ENCODE peak calls at places on chromosome 10, in eight cellular contexts. A is fibroblast of lung; Q is mammary epithelial cell; X is CD4-positive, CD25-positive, alpha-beta regulatory T cell; W is right cardiac atrium; D is heart left ventricle; L is lung; P is IMR-90. V is an unnamed sample. For H3K9me3 and H3K4me1, the result is how much of the 10 kb centered on the place peaks cover.

GRCh38 chr10:35447693-35448407 is 111.5 kb downstream of the CCNY start:
- DNase-seq in A (peak), Q (peak), X (peak), W (no peak), D (no peak), L (no peak), P (peak), V (peak)

GRCh38 chr10:60919551-60919950 is 24.4 kb downstream of the RHOBTB1 start:
- DNase-seq in A (no peak), Q (no peak), X (no peak), W (no peak), D (no peak), L (no peak), P (no peak), V (no peak)

GRCh38 chr10:49164587-49165188 is 23.5 kb downstream of the TMEM273 start:
- DNase-seq in A (peak), Q (peak), X (no peak), W (no peak), D (no peak), L (no peak), P (peak), V (peak)

GRCh38 chr10:62842983-62843382 is 26.8 kb upstream of the EGR2 start:
- DNase-seq in A (no peak), Q (no peak), X (no peak), W (no peak), D (no peak), L (no peak), P (no peak), V (no peak)

GRCh38 chr10:49751636-49752510 is 10.2 kb downstream of the OGDHL start:
- DNase-seq in A (no peak), Q (no peak), X (no peak), W (no peak), D (no peak), L (no peak), P (no peak), V (no peak)

GRCh38 chr10:6621536-6621935 is 41.5 kb upstream of the PRKCQ start:
- DNase-seq in A (no peak), Q (peak), X (no peak), W (no peak), D (no peak), L (no peak), P (peak), V (no peak)

GRCh38 chr10:33483124-33483794 is 148.8 kb upstream of the NRP1 start:
- DNase-seq in A (no peak), Q (no peak), X (no peak), W (no peak), D (no peak), L (no peak), P (peak), V (peak)

GRCh38 chr10:1401056-1401965 is 336.0 kb downstream of the ADARB2 start:
- DNase-seq in A (no peak), Q (no peak), X (no peak), W (no peak), D (no peak), L (no peak), P (no peak), V (peak)

GRCh38 chr10:6333086-6333485 is 130.4 kb downstream of the PFKFB3 start:
- DNase-seq in A (no peak), Q (no peak), X (no peak), W (no peak), D (no peak), L (no peak), P (no peak), V (no peak)

GRCh38 chr10:80187060-80187459 is 18.3 kb downstream of the ANXA11 start:
- DNase-seq in A (no peak), Q (no peak), X (no peak), W (no peak), D (no peak), L (no peak), P (no peak), V (no peak)

GRCh38 chr10:75446508-75446907 is 15.1 kb downstream of the LRMDA start:
- DNase-seq in A (no peak), Q (no peak), X (no peak), W (no peak), D (no peak), L (no peak), P (no peak), V (no peak)

GRCh38 chr10:115125505-115125904 is 32.3 kb downstream of the ATRNL1 start:
- DNase-seq in A (no peak), Q (no peak), X (no peak), W (no peak), D (no peak), L (no peak), P (no peak), V (no peak)

DNA sequence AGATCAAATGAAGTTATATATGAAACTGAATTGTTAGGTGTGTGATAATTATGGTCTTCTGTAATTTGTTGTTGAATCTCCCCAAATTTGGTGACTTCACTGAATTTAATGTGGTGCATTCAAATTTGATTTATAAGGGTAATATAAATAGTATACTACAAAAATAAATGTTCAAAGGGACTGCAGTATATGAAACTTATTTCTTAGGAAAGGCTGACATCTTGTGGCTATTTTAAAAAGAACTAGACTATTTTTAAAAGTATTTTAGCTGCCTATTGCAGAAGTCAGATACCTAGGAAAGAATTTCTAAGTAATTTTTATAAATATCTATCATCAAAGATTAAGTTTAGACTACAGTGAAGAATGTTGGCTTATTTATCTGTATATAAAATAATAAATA is 36.6 kb downstream of the ATRNL1 start:
- DNase-seq in A (peak), Q (peak), X (peak), W (no peak), D (no peak), L (no peak), P (peak), V (peak)
- H3K9me3 ChIP-seq in A (under half), Q (under half), X (under half), W (under half), D (under half), L (under half), P (under half), V (under half)

GRCh38 chr10:108597657-108598319 is 1325.5 kb downstream of the XPNPEP1 start:
- DNase-seq in A (no peak), Q (no peak), X (no peak), W (no peak), D (no peak), L (no peak), P (no peak), V (peak)

GRCh38 chr10:108598831-108599230 is 1324.5 kb downstream of the XPNPEP1 start:
- DNase-seq in A (no peak), Q (no peak), X (no peak), W (no peak), D (no peak), L (no peak), P (no peak), V (no peak)

GRCh38 chr10:108601856-108602255 is 1321.5 kb downstream of the XPNPEP1 start:
- DNase-seq in A (no peak), Q (peak), X (no peak), W (no peak), D (no peak), L (no peak), P (no peak), V (no peak)

GRCh38 chr10:108597031-108597430 is 1326.3 kb downstream of the XPNPEP1 start:
- DNase-seq in A (peak), Q (no peak), X (no peak), W (no peak), D (no peak), L (no peak), P (no peak), V (no peak)

DNA sequence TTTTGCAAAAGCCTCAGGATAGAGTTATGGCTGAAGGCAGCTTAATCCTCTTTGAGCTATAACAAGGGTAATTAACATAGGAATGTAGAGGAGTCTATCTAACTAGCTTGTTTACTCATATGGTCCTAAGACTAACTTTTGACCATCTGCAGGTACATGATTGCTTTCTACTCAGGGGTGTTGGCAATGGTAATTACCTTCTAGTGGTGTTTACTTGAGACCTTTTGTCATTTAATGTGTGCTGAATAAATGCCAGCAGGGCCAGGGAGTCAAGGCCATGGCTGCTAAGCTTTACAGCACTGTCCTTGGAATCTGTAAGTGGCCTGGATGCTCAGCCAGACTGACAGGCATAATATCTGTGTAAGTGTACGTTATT is 1325.0 kb downstream of the XPNPEP1 start:
- DNase-seq in A (no peak), Q (no peak), X (no peak), W (no peak), D (no peak), L (no peak), P (no peak), V (no peak)
- H3K4me1 ChIP-seq in A (under half), Q (under half), X (under half), W (under half), D (under half), L (under half), P (under half), V (under half)

GRCh38 chr10:131021967-131022366 is 289.6 kb downstream of the TCERG1L start:
- DNase-seq in A (no peak), Q (no peak), X (no peak), W (no peak), D (no peak), L (no peak), P (no peak), V (no peak)
- H3K9me3 ChIP-seq in A (under half), Q (under half), X (under half), W (under half), D (under half), L (under half), P (half or more), V (under half)

GRCh38 chr10:13840036-13840435 is 253.3 kb downstream of the PRPF18 start:
- DNase-seq in A (no peak), Q (no peak), X (no peak), W (no peak), D (no peak), L (no peak), P (no peak), V (no peak)
- H3K4me1 ChIP-seq in A (under half), Q (under half), X (under half), W (under half), D (under half), L (under half), P (under half), V (under half)

GRCh38 chr10:4501306-4501705 is 324.7 kb upstream of the AKR1E2 start:
- DNase-seq in A (no peak), Q (no peak), X (no peak), W (no peak), D (no peak), L (no peak), P (peak), V (no peak)
- H3K9me3 ChIP-seq in A (under half), Q (under half), X (under half), W (under half), D (under half), L (under half), P (under half), V (under half)

GRCh38 chr10:13099666-13100348 is at the start of gene OPTN:
- DNase-seq in A (peak), Q (peak), X (peak), W (peak), D (peak), L (peak), P (peak), V (peak)
- H3K4me1 ChIP-seq in A (under half), Q (under half), X (under half), W (under half), D (under half), L (under half), P (under half), V (under half)

GRCh38 chr10:29223311-29223710 is 65.6 kb upstream of the LYZL1 start:
- DNase-seq in A (no peak), Q (no peak), X (no peak), W (no peak), D (no peak), L (no peak), P (no peak), V (no peak)
- H3K9me3 ChIP-seq in A (under half), Q (under half), X (under half), W (under half), D (under half), L (under half), P (under half), V (under half)

GRCh38 chr10:110040108-110040507 is 32.3 kb downstream of the ADD3 start:
- DNase-seq in A (no peak), Q (no peak), X (no peak), W (no peak), D (no peak), L (no peak), P (no peak), V (no peak)

GRCh38 chr10:110032801-110033723 is 25.3 kb downstream of the ADD3 start:
- DNase-seq in A (peak), Q (no peak), X (no peak), W (no peak), D (no peak), L (no peak), P (no peak), V (no peak)

GRCh38 chr10:110033724-110034235 is 26.0 kb downstream of the ADD3 start:
- DNase-seq in A (no peak), Q (no peak), X (no peak), W (no peak), D (no peak), L (no peak), P (no peak), V (no peak)

GRCh38 chr10:110034596-110034995 is 26.8 kb downstream of the ADD3 start:
- DNase-seq in A (no peak), Q (peak), X (no peak), W (no peak), D (no peak), L (no peak), P (peak), V (no peak)

GRCh38 chr10:110036640-110037039 is 28.9 kb downstream of the ADD3 start:
- DNase-seq in A (no peak), Q (no peak), X (no peak), W (no peak), D (no peak), L (no peak), P (no peak), V (no peak)
- H3K4me1 ChIP-seq in A (under half), Q (under half), X (half or more), W (under half), D (under half), L (under half), P (under half), V (under half)

GRCh38 chr10:131857156-131858117 is 43.4 kb upstream of the PPP2R2D start:
- DNase-seq in A (no peak), Q (no peak), X (no peak), W (no peak), D (no peak), L (no peak), P (no peak), V (no peak)

GRCh38 chr10:131859341-131860020 is 41.3 kb upstream of the PPP2R2D start:
- DNase-seq in A (no peak), Q (no peak), X (no peak), W (no peak), D (no peak), L (no peak), P (no peak), V (no peak)

GRCh38 chr10:131858583-131859340 is 42.0 kb upstream of the PPP2R2D start:
- DNase-seq in A (no peak), Q (no peak), X (no peak), W (no peak), D (no peak), L (no peak), P (no peak), V (no peak)

GRCh38 chr10:131856441-131857094 is 44.2 kb upstream of the PPP2R2D start:
- DNase-seq in A (no peak), Q (no peak), X (no peak), W (no peak), D (no peak), L (no peak), P (no peak), V (no peak)

DNA sequence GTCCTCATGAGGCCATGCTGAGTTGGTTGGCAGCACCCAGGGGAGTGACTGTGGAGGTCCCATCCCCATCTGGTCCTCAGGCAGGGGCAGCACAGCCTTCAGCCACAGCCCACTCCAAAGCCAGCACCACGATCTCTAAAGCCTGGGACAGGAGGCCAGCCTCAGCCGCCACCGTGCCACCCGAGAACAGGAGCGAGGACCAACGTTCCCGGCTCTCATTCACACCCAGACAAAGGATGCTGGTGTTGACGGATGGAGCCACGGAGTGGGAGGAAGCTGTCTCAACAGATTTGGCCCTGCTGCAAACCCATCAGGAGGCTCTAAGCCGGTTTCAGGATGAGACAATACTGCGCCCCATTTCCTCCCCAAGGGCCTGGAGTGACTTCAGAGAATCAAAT is 42.7 kb upstream of the PPP2R2D start:
- DNase-seq in A (no peak), Q (no peak), X (no peak), W (no peak), D (no peak), L (no peak), P (no peak), V (no peak)
- H3K9me3 ChIP-seq in A (under half), Q (under half), X (under half), W (under half), D (under half), L (under half), P (under half), V (under half)